ENCODE peak calls at places on chromosomes 5 and 9, in four cellular contexts. B, A, R and E are unnamed samples.
A peak's percentile ranks its signal among the peaks of the same experiment; 100 is the strongest.

GRCh38 chr9:114930063-114930812 is at the start of gene TNFSF8:
- DNase-seq in R (no peak), B (no peak), A (peak; percentile 36), E (no peak)

GRCh38 chr9:127867356-127868277 is 9.9 kb downstream of the AK1 start:
- DNase-seq in B (no peak), A (no peak), R (peak; percentile 73), E (no peak)

GRCh38 chr5:172758077-172758835 is 12.7 kb downstream of the DUSP1 start:
- DNase-seq in R (peak; percentile 75), A (no peak), B (peak; percentile 37), E (no peak)

GRCh38 chr5:72130342-72130741 is 23.1 kb downstream of the MAP1B start:
- DNase-seq in A (no peak), R (no peak), B (no peak), E (no peak)

GRCh38 chr5:174623018-174623417 is 101.4 kb upstream of the MSX2 start:
- DNase-seq in R (no peak), B (no peak), A (no peak), E (no peak)

GRCh38 chr9:81979196-81979595 is 9.4 kb upstream of the SPATA31D1 start:
- DNase-seq in A (no peak), R (no peak), B (no peak), E (no peak)

GRCh38 chr9:121572581-121572980 is 72.9 kb upstream of the GGTA1 start:
- DNase-seq in R (no peak), A (no peak), B (no peak), E (no peak)

GRCh38 chr5:61910771-61911170 is 395.2 kb upstream of the KIF2A start:
- DNase-seq in R (no peak), A (no peak), B (no peak), E (no peak)

GRCh38 chr9:88767504-88767790 is 223.8 kb upstream of the S1PR3 start:
- DNase-seq in A (no peak), B (no peak), R (no peak), E (no peak)

GRCh38 chr5:168282120-168282519 is 9.3 kb upstream of the WWC1 start:
- DNase-seq in R (no peak), A (no peak), B (no peak), E (no peak)

GRCh38 chr5:138234651-138235050 is 21.5 kb upstream of the CDC23 start:
- DNase-seq in R (no peak), A (no peak), B (no peak), E (no peak)

GRCh38 chr5:6551955-6552313 is 80.9 kb downstream of the NSUN2 start:
- DNase-seq in A (no peak), B (no peak), R (no peak), E (no peak)

GRCh38 chr5:133638436-133638835 is 26.1 kb upstream of the FSTL4 start:
- DNase-seq in R (no peak), B (no peak), A (no peak), E (no peak)

GRCh38 chr9:23824241-23825142 is 1.5 kb downstream of the ELAVL2 start:
- DNase-seq in B (no peak), A (no peak), R (no peak), E (no peak)

GRCh38 chr5:72179816-72180440 is 72.7 kb downstream of the MAP1B start:
- DNase-seq in A (no peak), B (no peak), R (no peak), E (no peak)

GRCh38 chr5:172835246-172836030 is 1.4 kb downstream of the ERGIC1 start:
- DNase-seq in B (no peak), A (no peak), R (no peak), E (no peak)

GRCh38 chr5:178074266-178074952 is 38.9 kb upstream of the N4BP3 start:
- DNase-seq in B (peak; percentile 37), A (no peak), R (no peak), E (no peak)

GRCh38 chr9:85332487-85332886 is 409.3 kb downstream of the AGTPBP1 start:
- DNase-seq in B (no peak), R (peak; percentile 5), A (no peak), E (peak; percentile 18)

GRCh38 chr5:103228056-103228455 is 30.5 kb upstream of the MACIR start:
- DNase-seq in B (no peak), A (no peak), R (no peak), E (no peak)

GRCh38 chr9:69609156-69609555 is 63.0 kb downstream of the APBA1 start:
- DNase-seq in R (no peak), B (no peak), A (no peak), E (no peak)

GRCh38 chr5:16225927-16226326 is 46.3 kb upstream of the MARCHF11 start:
- DNase-seq in A (no peak), B (no peak), R (no peak), E (no peak)

GRCh38 chr5:3220638-3221288 is 374.9 kb upstream of the IRX1 start:
- DNase-seq in B (no peak), A (peak; percentile 22), R (no peak), E (no peak)

GRCh38 chr5:149969181-149969950 is 8.8 kb downstream of the SLC26A2 start:
- DNase-seq in R (no peak), B (no peak), A (no peak), E (no peak)

DNA sequence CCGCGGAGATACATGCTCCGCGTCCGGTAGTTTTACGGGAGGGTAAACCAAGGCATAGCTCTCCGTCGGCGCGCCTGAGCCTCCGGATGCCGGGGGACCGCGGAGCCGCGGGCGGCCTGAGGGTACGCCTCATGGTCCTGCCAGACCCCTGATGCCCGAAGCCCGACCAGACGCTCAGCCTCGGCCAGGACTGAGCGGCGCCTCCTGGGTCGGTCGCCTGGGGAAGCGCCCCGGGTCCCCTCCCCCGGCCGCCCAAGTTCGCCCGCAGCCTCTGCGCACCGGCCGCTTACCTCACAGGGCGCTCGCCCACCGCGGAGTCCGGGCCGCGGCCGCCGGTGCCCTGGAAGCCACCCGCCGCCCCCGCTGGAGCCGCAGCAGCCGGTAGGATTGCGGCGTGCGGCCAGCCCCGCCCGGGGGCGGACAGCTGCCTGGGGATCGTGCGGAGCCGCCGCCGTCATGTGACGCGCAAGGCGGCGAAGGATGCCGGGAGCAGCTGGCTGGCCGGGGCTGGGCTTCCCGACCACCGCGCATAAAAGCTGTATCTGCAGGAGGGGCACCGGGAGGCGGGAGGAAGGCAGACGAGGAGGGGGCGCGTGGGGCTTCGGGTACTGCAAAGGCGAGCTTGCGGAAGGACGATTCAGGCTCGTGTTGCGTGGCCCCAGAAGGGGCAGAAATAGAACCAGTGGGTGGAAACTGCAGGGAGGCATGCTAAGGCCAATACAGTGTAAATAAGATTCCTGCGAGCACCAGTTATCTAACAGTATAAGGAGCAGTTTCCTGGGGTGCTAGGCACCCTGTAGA is at the start of gene FBXO10:
- DNase-seq in R (peak; percentile 78), A (peak; percentile 67), B (peak; percentile 33), E (no peak)
- TF ChIP-seq POLR2AphosphoS5 in R (peak; percentile 81), A (peak; percentile 66), B (no peak), E (no peak)

DNA sequence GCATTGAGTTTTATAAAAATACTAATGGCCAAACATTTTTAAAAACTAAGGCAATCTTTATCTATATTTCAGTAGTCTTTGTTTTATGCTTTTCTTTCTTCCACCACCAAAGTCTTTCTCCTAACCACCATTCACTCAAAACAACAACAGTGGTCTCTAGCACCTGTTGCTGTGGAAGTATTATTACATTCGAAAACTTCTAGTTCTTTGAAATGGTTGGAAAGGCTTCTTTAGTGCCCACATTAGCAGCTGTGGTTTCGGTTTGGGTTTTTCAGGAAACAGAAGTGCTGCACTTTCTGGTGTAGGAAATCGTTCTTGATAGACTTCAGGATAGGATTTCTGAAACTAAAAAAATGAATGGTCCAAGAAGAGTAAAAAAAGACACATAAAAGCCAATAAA is 102.4 kb downstream of the DEPDC1B start:
- DNase-seq in A (no peak), B (no peak), R (peak; percentile 49), E (no peak)
- TF ChIP-seq POLR2AphosphoS5 in A (no peak), B (no peak), R (no peak), E (no peak)

GRCh38 chr5:143244000-143244736 is 159.3 kb downstream of the NR3C1 start:
- DNase-seq in A (peak; percentile 32), B (no peak), R (peak; percentile 60), E (peak; percentile 82)
- TF ChIP-seq POLR2AphosphoS5 in A (peak; percentile 67), B (no peak), R (peak; percentile 49), E (peak; percentile 49)

DNA sequence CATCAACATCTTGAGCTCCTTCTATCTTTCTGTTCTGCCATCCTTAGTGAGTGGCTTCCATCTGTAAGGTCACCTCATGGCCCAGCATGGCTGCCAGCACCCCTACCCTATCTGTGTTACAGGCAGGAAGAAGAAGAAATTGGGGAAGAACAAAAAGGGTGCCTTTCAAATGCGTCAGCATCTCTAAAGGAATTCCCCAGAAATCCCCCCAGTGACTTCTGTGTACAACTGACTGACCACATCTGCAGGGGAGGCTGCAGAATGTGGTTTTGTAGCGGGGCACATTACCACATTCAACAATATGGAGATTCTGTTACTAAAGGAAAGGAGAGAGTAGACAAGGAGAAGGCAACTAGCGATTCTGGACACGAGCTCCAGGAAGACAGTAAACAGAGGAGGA is 40.1 kb downstream of the ALG2 start:
- DNase-seq in R (no peak), A (no peak), B (no peak), E (no peak)
- TF ChIP-seq POLR2AphosphoS5 in R (no peak), A (no peak), B (no peak), E (no peak)

DNA sequence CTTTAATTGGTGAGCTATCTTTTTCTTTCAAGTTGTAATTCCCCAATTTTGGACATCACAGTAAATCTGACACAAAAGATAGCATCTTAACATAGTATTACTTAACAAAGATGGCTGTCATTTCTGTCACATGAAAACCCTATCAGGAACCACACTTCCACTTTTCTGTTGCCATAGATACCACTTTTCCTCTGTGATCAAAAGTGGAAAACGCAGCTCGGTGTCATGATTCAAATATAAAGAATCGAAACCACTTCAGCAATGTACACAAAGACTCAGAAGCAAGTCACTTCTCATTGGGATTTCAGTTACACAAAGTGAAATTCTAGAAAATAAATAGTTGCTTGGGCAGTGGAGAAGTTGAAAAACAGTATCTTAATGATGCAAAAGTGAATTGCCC is 524.9 kb upstream of the ITGA1 start:
- DNase-seq in A (no peak), R (no peak), B (no peak), E (no peak)
- TF ChIP-seq POLR2AphosphoS5 in A (no peak), R (no peak), B (no peak), E (no peak)

DNA sequence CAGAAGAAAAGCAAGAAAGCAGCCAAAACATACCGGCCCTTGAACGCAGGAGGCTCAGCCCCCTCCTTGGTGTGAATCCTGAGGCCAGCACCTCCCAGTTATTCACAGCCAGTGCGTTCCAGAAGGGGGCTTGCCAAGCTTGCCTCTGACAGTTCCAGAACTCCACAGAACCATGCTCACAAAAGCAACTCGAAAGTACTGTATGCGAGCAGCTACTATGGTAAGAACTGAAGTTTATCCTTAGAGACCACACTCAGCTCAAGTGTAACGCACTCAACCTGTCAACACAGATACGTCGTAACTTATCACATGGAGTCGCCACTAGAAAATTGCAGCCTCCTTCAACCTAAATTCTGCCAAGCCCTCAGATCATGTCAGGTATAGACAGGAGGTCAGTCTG is 1.4 kb downstream of the UBAC1 start:
- DNase-seq in R (no peak), B (no peak), A (no peak), E (no peak)
- TF ChIP-seq POLR2AphosphoS5 in R (no peak), B (no peak), A (no peak), E (no peak)

DNA sequence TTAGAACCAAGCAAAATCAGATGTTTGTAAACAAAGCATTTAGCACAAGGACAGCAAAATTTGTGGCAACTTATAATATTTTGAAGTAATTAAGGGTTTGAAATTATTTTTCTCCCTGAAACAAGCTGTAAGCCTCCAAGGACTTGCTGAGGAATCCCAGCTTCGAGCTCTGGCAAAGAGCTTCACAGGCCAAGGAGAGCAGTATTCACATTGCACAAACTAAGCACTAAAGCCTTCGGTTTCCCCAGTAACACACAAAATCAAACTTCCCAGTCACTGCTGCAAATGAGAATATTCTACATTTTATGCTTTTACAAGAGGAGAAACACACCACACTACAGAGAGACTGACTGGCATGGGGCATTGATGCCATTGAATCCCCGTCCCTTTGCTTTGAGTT is 101.9 kb downstream of the WDR41 start:
- DNase-seq in R (no peak), A (no peak), B (no peak), E (no peak)
- TF ChIP-seq POLR2AphosphoS5 in R (no peak), A (no peak), B (no peak), E (no peak)